ENCODE peak calls at places on chromosomes 5 and 9, in eight cellular contexts. Q, U, L, Z, W, J, O and A are unnamed samples.

GRCh38 chr9:134698587-134699342 is 57.2 kb downstream of the COL5A1 start:
- DNase-seq in Q (peak), U (no peak), L (peak), Z (peak), W (peak), J (peak), O (peak), A (peak)

GRCh38 chr5:5665225-5666075 is 243.0 kb downstream of the ICE1 start:
- DNase-seq in Q (no peak), U (no peak), L (peak), Z (no peak), W (no peak), J (no peak), O (no peak), A (no peak)

GRCh38 chr5:41095324-41096101 is 24.4 kb upstream of the MROH2B start:
- DNase-seq in Q (no peak), U (no peak), L (peak), Z (no peak), W (no peak), J (no peak), O (no peak), A (no peak)

GRCh38 chr9:74683322-74683721 is 186.2 kb downstream of the RORB start:
- DNase-seq in Q (no peak), U (peak), L (no peak), Z (no peak), W (no peak), J (no peak), O (no peak), A (no peak)

GRCh38 chr5:33487256-33487655 is 46.5 kb downstream of the TARS1 start:
- DNase-seq in Q (no peak), U (no peak), L (no peak), Z (no peak), W (no peak), J (no peak), O (no peak), A (no peak)

GRCh38 chr9:88501086-88501485 is 33.9 kb upstream of the NXNL2 start:
- DNase-seq in Q (no peak), U (no peak), L (no peak), Z (no peak), W (no peak), J (no peak), O (no peak), A (no peak)

GRCh38 chr5:139967353-139967752 is 75.7 kb downstream of the NRG2 start:
- DNase-seq in Q (no peak), U (no peak), L (no peak), Z (no peak), W (no peak), J (no peak), O (no peak), A (no peak)

GRCh38 chr5:178069909-178070308 is 43.4 kb upstream of the N4BP3 start:
- DNase-seq in Q (no peak), U (no peak), L (peak), Z (peak), W (no peak), J (peak), O (no peak), A (peak)

GRCh38 chr5:100623719-100624118 is 88.5 kb downstream of the FAM174A start:
- DNase-seq in Q (no peak), U (no peak), L (peak), Z (peak), W (no peak), J (no peak), O (no peak), A (no peak)

GRCh38 chr5:116746668-116747067 is 172.0 kb upstream of the SEMA6A start:
- DNase-seq in Q (no peak), U (no peak), L (no peak), Z (no peak), W (no peak), J (no peak), O (no peak), A (no peak)

GRCh38 chr9:134928796-134929559 is 11.3 kb upstream of the FCN1 start:
- DNase-seq in Q (peak), U (no peak), L (no peak), Z (no peak), W (no peak), J (no peak), O (peak), A (no peak)

GRCh38 chr5:179788193-179788854 is 5.5 kb upstream of the LTC4S start:
- DNase-seq in Q (no peak), U (no peak), L (no peak), Z (no peak), W (peak), J (no peak), O (no peak), A (no peak)

GRCh38 chr5:8209500-8209899 is 340.6 kb downstream of the MTRR start:
- DNase-seq in Q (no peak), U (peak), L (no peak), Z (no peak), W (no peak), J (no peak), O (no peak), A (no peak)

GRCh38 chr9:135591491-135592330 is 30.2 kb downstream of the PAEP start:
- DNase-seq in Q (no peak), U (no peak), L (no peak), Z (no peak), W (no peak), J (no peak), O (no peak), A (no peak)